ENCODE peak calls at places on chromosomes 6 and 20, in four cellular contexts. O is brain microvascular endothelial cell, D is upper lobe of right lung, Y is psoas muscle. M is an unnamed sample.

GRCh38 chr20:53869466-53870258 is 200.7 kb downstream of the BCAS1 start:
- DNase-seq in D (no peak), Y (no peak), O (peak; percentile 71), M (peak; percentile 48)

GRCh38 chr6:108321253-108321740 is 26.4 kb downstream of the AFG1L start:
- DNase-seq in Y (no peak), D (no peak), O (no peak), M (no peak)

GRCh38 chr20:23634985-23635767 is 2.6 kb downstream of the CST3 start:
- DNase-seq in D (no peak), Y (peak; percentile 92), O (no peak), M (no peak)

GRCh38 chr6:154485784-154486183 is 24.7 kb downstream of the CNKSR3 start:
- DNase-seq in Y (no peak), D (no peak), O (no peak), M (no peak)

GRCh38 chr6:161257778-161258457 is 15.9 kb downstream of the AGPAT4 start:
- DNase-seq in O (peak; percentile 94), D (no peak), Y (no peak), M (peak; percentile 36)

GRCh38 chr6:131510094-131510493 is 62.9 kb upstream of the ARG1 start:
- DNase-seq in Y (no peak), O (no peak), D (no peak), M (no peak)

GRCh38 chr6:27568226-27568889 is 95.5 kb upstream of the ZNF184 start:
- DNase-seq in D (no peak), Y (no peak), O (no peak), M (no peak)

GRCh38 chr20:16806061-16806460 is 57.9 kb downstream of the OTOR start:
- DNase-seq in O (no peak), D (no peak), Y (no peak), M (no peak)

GRCh38 chr20:14245368-14245970 is 91.9 kb downstream of the FLRT3 start:
- DNase-seq in D (no peak), O (no peak), Y (no peak), M (no peak)

GRCh38 chr20:1324598-1325172 is 4.3 kb downstream of the SDCBP2 start:
- DNase-seq in Y (no peak), D (no peak), O (peak; percentile 70), M (no peak)

GRCh38 chr6:144334150-144334708 is 49.1 kb downstream of the UTRN start:
- DNase-seq in D (peak; percentile 69), Y (peak; percentile 69), O (no peak), M (no peak)

GRCh38 chr20:2754426-2754825 is 46.0 kb downstream of the CPXM1 start:
- DNase-seq in O (no peak), Y (no peak), D (no peak), M (no peak)

GRCh38 chr6:28683945-28684538 is 158.4 kb downstream of the GPX5 start:
- DNase-seq in Y (no peak), O (no peak), D (no peak), M (no peak)

GRCh38 chr20:7358670-7359069 is 581.6 kb downstream of the HAO1 start:
- DNase-seq in D (no peak), O (no peak), Y (no peak), M (no peak)

GRCh38 chr20:15756401-15756800 is 816.8 kb downstream of the KIF16B start:
- DNase-seq in O (no peak), D (no peak), Y (no peak), M (no peak)

GRCh38 chr20:17992224-17992637 is 23.4 kb downstream of the MGME1 start:
- DNase-seq in D (no peak), Y (no peak), O (peak; percentile 18), M (no peak)

GRCh38 chr6:137241481-137242011 is 22.4 kb upstream of the IFNGR1 start:
- DNase-seq in O (peak; percentile 36), D (no peak), Y (no peak), M (no peak)

GRCh38 chr6:40695750-40696415 is 108.7 kb upstream of the LRFN2 start:
- DNase-seq in Y (no peak), O (no peak), D (no peak), M (no peak)

GRCh38 chr20:46131396-46131795 is 13.3 kb downstream of the CD40 start:
- DNase-seq in O (no peak), D (peak; percentile 2), Y (no peak), M (no peak)

GRCh38 chr6:38639498-38640215 is at the start of gene BTBD9:
- DNase-seq in O (peak; percentile 77), D (peak; percentile 93), Y (peak; percentile 91), M (no peak)

GRCh38 chr6:2037230-2037926 is 208.0 kb downstream of the GMDS start:
- DNase-seq in Y (no peak), O (no peak), D (no peak), M (peak; percentile 12)

GRCh38 chr6:101268541-101268940 is 125.0 kb upstream of the GRIK2 start:
- DNase-seq in O (peak; percentile 20), D (no peak), Y (no peak), M (no peak)

GRCh38 chr20:51529027-51529749 is 13.3 kb downstream of the NFATC2 start:
- DNase-seq in D (no peak), Y (no peak), O (peak; percentile 59), M (no peak)

GRCh38 chr6:107823047-107823557 is 1.0 kb downstream of the SCML4 start:
- DNase-seq in D (no peak), Y (no peak), O (no peak), M (no peak)

GRCh38 chr6:117448011-117448410 is 22.3 kb upstream of the ROS1 start:
- DNase-seq in O (no peak), D (no peak), Y (no peak), M (no peak)

GRCh38 chr20:63831696-63832686 is 927 bp upstream of the ZBTB46 start:
- DNase-seq in Y (no peak), D (peak; percentile 76), O (no peak), M (no peak)

GRCh38 chr20:63833776-63834544 is 2.9 kb upstream of the ZBTB46 start:
- DNase-seq in Y (no peak), O (peak; percentile 57), D (no peak), M (no peak)

GRCh38 chr20:63835031-63835858 is 4.2 kb upstream of the ZBTB46 start:
- DNase-seq in Y (peak; percentile 91), O (peak; percentile 97), D (peak; percentile 88), M (peak; percentile 84)

GRCh38 chr20:63836335-63837133 is 5.5 kb upstream of the ZBTB46 start:
- DNase-seq in D (no peak), Y (no peak), O (no peak), M (no peak)

DNA sequence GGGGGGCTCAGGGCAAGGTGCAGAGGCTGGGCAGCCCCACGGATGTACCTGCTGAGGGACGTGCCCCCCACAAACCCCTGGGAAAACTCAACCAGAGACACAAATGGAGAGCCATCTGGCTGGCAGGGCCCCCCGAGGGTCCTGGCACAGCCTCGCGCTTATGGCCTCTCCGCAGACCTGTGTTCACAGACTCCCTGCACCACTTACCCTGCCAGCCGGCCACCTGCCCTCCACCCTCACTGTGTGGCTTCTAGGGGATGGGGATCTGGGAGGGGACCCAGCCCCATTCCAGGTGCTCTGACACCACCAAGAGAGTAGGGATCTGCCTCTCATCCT is 3.4 kb upstream of the ZBTB46 start:
- DNase-seq in D (no peak), Y (no peak), O (no peak), M (no peak)
- H3K27ac ChIP-seq in D (peak overlapping the region; percentile 24), Y (no peak overlapping the region), O (no peak overlapping the region), M (no peak overlapping the region)

DNA sequence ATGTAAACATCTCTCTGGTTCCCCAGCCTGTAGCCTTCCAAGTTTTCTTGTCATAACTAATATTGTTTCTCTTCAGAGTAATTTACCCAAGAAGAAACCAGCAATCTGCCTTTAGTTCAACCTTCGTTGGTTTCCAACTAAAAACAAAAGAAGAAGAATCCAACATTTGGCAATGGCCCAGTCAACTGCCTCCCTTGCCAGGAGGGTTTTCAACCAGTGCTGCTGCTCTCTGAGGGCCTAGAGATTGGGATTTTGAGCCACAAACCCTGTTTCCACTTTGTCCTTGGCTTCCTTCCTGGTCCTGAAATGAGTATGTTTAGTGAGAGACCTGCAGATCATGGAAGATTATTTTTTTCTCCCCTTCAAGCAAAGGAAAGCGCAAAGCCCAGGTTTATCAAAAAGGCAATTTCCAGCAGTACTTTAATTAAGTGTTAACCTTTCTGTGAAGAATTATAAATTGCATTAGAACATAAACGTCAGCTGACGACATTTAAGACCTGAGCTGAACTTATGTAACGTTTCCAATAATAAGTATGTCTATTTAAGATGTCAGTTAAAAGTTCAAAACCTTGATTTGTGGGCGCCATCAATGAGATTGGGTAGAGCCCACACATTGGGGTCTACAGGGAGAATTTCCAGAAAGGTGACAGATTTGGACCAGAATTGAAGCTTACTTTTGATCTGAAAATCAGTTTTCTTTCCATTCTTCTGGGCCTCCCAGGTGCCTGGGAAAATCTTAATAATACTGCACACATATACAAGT is 396.0 kb upstream of the CNR1 start:
- DNase-seq in D (no peak), Y (no peak), O (no peak), M (no peak)
- H3K27ac ChIP-seq in D (no peak overlapping the region), Y (no peak overlapping the region), O (no peak overlapping the region), M (no peak overlapping the region)

GRCh38 chr20:49570161-49570827 is 2.4 kb upstream of the PTGIS start:
- DNase-seq in D (no peak), Y (no peak), O (no peak), M (no peak)

GRCh38 chr20:49569403-49570115 is 1.6 kb upstream of the PTGIS start:
- DNase-seq in D (no peak), Y (no peak), O (peak; percentile 26), M (no peak)

GRCh38 chr20:49566401-49566800 is 1.5 kb downstream of the PTGIS start:
- DNase-seq in Y (no peak), O (no peak), D (no peak), M (no peak)

GRCh38 chr20:49568491-49569151 is 684 bp upstream of the PTGIS start:
- DNase-seq in D (no peak), O (no peak), Y (no peak), M (no peak)

GRCh38 chr20:49567421-49568256 is at the start of gene PTGIS:
- DNase-seq in D (no peak), O (no peak), Y (no peak), M (no peak)
- H3K27ac ChIP-seq in D (peak within 1 kb of the TSS; percentile 65), O (no peak within 1 kb of the TSS), Y (peak within 1 kb of the TSS; percentile 53), M (no peak within 1 kb of the TSS)

GRCh38 chr6:163753430-163753829 is 338.9 kb downstream of the QKI start:
- DNase-seq in Y (no peak), O (no peak), D (no peak), M (no peak)

GRCh38 chr6:163752446-163752845 is 337.9 kb downstream of the QKI start:
- DNase-seq in D (no peak), Y (no peak), O (no peak), M (no peak)

GRCh38 chr6:163750436-163751031 is 336.0 kb downstream of the QKI start:
- DNase-seq in O (no peak), Y (no peak), D (no peak), M (no peak)

GRCh38 chr6:163748886-163749285 is 334.4 kb downstream of the QKI start:
- DNase-seq in D (no peak), O (no peak), Y (no peak), M (no peak)

DNA sequence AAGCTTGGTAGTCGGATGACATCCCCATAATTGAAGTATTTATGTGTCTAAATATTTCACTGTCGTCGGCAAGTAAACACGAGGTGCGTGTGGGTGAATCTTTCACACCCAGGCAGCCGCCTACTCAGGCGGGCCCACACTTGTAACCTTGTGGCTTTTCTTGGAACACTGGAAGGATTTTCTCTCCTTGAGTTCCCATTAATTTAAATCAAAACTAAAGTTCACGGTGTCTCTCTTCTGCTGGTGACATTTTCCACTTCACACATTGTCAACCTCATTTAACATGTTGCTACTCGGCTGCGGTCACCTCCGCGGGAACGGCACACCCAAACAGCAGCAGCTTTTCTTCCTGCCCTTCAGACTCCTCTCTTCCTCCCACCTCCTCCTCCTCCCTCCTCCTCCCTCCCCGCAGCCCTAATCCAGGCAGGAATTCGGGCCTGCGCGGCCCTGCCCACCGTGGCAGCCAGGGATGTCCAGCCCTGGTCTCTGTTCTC is 336.6 kb downstream of the QKI start:
- DNase-seq in D (peak; percentile 77), Y (no peak), O (no peak), M (no peak)
- H3K27ac ChIP-seq in D (peak overlapping the region; percentile 6), Y (peak overlapping the region; percentile 32), O (no peak overlapping the region), M (no peak overlapping the region)

GRCh38 chr6:56693246-56693607 is 50.5 kb upstream of the DST start:
- DNase-seq in O (peak; percentile 79), D (peak; percentile 69), Y (peak; percentile 95), M (peak; percentile 72)
- H3K27ac ChIP-seq in O (peak overlapping the region; percentile 81), D (peak overlapping the region; percentile 78), Y (peak overlapping the region; percentile 91), M (peak overlapping the region; percentile 82)